ENCODE peak calls at places on chromosomes 4 and X, in five cellular contexts. One of them, this sample, is unnamed.

GRCh38 chr4:102642571-102643298 is 118.0 kb downstream of the MANBA start:
- DNase-seq in neuronal stem cell: no peak
- DNase-seq in GM23248: peak; percentile 70
- DNase-seq in SK-N-SH: no peak
- DNase-seq in MM.1S: no peak
- DNase-seq in this sample: no peak

GRCh38 chr4:1465173-1466033 is 59.2 kb upstream of the NKX1-1 start:
- DNase-seq in neuronal stem cell: no peak
- DNase-seq in GM23248: no peak
- DNase-seq in SK-N-SH: peak; percentile 19
- DNase-seq in MM.1S: no peak
- DNase-seq in this sample: no peak

GRCh38 chrX:40202456-40202855 is 104.7 kb upstream of the BCOR start:
- DNase-seq in neuronal stem cell: no peak
- DNase-seq in GM23248: no peak
- DNase-seq in SK-N-SH: no peak
- DNase-seq in MM.1S: peak; percentile 7
- DNase-seq in this sample: no peak

GRCh38 chr4:158670975-158671664 is 567 bp downstream of the C4orf46 start:
- DNase-seq in neuronal stem cell: peak; percentile 69
- DNase-seq in GM23248: peak; percentile 88
- DNase-seq in SK-N-SH: peak; percentile 77
- DNase-seq in MM.1S: peak; percentile 70
- DNase-seq in this sample: peak; percentile 87

GRCh38 chr4:38678078-38678477 is 14.1 kb downstream of the KLF3 start:
- DNase-seq in neuronal stem cell: no peak
- DNase-seq in GM23248: peak; percentile 97
- DNase-seq in SK-N-SH: no peak
- DNase-seq in MM.1S: no peak
- DNase-seq in this sample: peak; percentile 46

GRCh38 chr4:72846280-72847111 is 223.0 kb downstream of the COX18 start:
- DNase-seq in neuronal stem cell: peak; percentile 14
- DNase-seq in GM23248: peak; percentile 17
- DNase-seq in SK-N-SH: no peak
- DNase-seq in MM.1S: peak; percentile 92
- DNase-seq in this sample: no peak

GRCh38 chrX:16466640-16467432 is 183.1 kb upstream of the S100G start:
- DNase-seq in neuronal stem cell: no peak
- DNase-seq in GM23248: peak; percentile 60
- DNase-seq in SK-N-SH: no peak
- DNase-seq in MM.1S: no peak
- DNase-seq in this sample: no peak

GRCh38 chrX:41352329-41352801 is 18.4 kb downstream of the DDX3X start:
- DNase-seq in neuronal stem cell: no peak
- DNase-seq in GM23248: no peak
- DNase-seq in SK-N-SH: no peak
- DNase-seq in MM.1S: no peak
- DNase-seq in this sample: peak; percentile 4

GRCh38 chr4:64518600-64518999 is 109.3 kb upstream of the TECRL start:
- DNase-seq in neuronal stem cell: no peak
- DNase-seq in GM23248: no peak
- DNase-seq in SK-N-SH: no peak
- DNase-seq in MM.1S: peak; percentile 69
- DNase-seq in this sample: no peak

GRCh38 chr4:139736661-139737060 is 71.0 kb downstream of the MGST2 start:
- DNase-seq in neuronal stem cell: no peak
- DNase-seq in GM23248: peak; percentile 43
- DNase-seq in SK-N-SH: no peak
- DNase-seq in MM.1S: no peak
- DNase-seq in this sample: no peak

GRCh38 chr4:1857931-1858330 is 2.0 kb upstream of the LETM1 start:
- DNase-seq in neuronal stem cell: no peak
- DNase-seq in GM23248: no peak
- DNase-seq in SK-N-SH: no peak
- DNase-seq in MM.1S: no peak
- DNase-seq in this sample: no peak

GRCh38 chrX:72100051-72100755 is 31.5 kb downstream of the RTL5 start:
- DNase-seq in neuronal stem cell: no peak
- DNase-seq in GM23248: no peak
- DNase-seq in SK-N-SH: no peak
- DNase-seq in MM.1S: no peak
- DNase-seq in this sample: no peak

GRCh38 chr4:70721747-70722146 is at the start of gene RUFY3:
- DNase-seq in neuronal stem cell: no peak
- DNase-seq in GM23248: peak; percentile 93
- DNase-seq in SK-N-SH: peak; percentile 80
- DNase-seq in MM.1S: no peak
- DNase-seq in this sample: no peak
- H2AFZ ChIP-seq in neuronal stem cell: peak within 1 kb of the TSS; percentile 19
- H2AFZ ChIP-seq in GM23248: peak within 1 kb of the TSS; percentile 64
- H2AFZ ChIP-seq in SK-N-SH: peak within 1 kb of the TSS; percentile 61
- H2AFZ ChIP-seq in MM.1S: no peak within 1 kb of the TSS
- H2AFZ ChIP-seq in this sample: no peak within 1 kb of the TSS

DNA sequence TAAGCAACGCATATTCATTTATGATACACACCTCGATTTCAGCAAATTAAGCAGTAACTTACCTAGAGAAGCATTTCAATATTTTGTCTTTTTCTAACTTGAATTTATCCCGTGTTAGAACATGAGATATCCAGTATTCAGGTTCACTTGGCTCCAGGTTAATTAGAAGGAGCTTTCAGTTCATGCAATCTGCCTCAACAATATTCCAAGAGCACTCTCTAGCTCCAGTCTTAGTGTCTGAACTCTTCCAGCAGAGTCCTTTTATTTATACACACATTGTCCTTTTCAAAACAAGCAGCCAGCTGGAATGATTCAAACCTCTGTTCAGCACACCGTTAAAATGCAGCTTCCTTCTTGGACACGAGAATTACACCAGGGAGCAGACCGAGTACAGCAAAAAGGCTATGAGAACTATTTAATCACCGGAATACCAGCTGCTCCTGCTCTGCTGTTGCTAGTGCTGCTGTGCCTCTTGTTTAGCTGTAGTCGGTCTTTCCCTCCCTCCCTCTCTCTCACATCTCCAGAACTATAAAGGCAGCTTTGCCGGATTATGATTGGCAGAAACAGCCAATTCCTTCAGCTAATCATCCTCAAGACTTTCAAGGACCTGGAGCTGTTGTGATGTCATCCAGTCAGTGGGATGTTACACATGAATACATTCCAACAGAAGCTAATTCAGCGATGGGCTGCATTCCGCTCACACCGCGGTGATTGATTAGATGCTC is at the start of gene NDST4:
- DNase-seq in neuronal stem cell: peak; percentile 79
- DNase-seq in GM23248: peak; percentile 54
- DNase-seq in SK-N-SH: no peak
- DNase-seq in MM.1S: no peak
- DNase-seq in this sample: no peak
- H2AFZ ChIP-seq in neuronal stem cell: peak within 1 kb of the TSS; percentile 55
- H2AFZ ChIP-seq in GM23248: peak within 1 kb of the TSS; percentile 72
- H2AFZ ChIP-seq in SK-N-SH: peak within 1 kb of the TSS; percentile 49
- H2AFZ ChIP-seq in MM.1S: no peak within 1 kb of the TSS
- H2AFZ ChIP-seq in this sample: no peak within 1 kb of the TSS

GRCh38 chr4:87229979-87230378 is 9.6 kb upstream of the KLHL8 start:
- DNase-seq in neuronal stem cell: no peak
- DNase-seq in GM23248: no peak
- DNase-seq in SK-N-SH: no peak
- DNase-seq in MM.1S: no peak
- DNase-seq in this sample: no peak

GRCh38 chr4:87227704-87228560 is 7.5 kb upstream of the KLHL8 start:
- DNase-seq in neuronal stem cell: no peak
- DNase-seq in GM23248: no peak
- DNase-seq in SK-N-SH: no peak
- DNase-seq in MM.1S: no peak
- DNase-seq in this sample: no peak

GRCh38 chr4:87232241-87232640 is 11.8 kb upstream of the KLHL8 start:
- DNase-seq in neuronal stem cell: no peak
- DNase-seq in GM23248: peak; percentile 23
- DNase-seq in SK-N-SH: no peak
- DNase-seq in MM.1S: no peak
- DNase-seq in this sample: no peak

GRCh38 chr4:87230806-87231205 is 10.4 kb upstream of the KLHL8 start:
- DNase-seq in neuronal stem cell: no peak
- DNase-seq in GM23248: no peak
- DNase-seq in SK-N-SH: no peak
- DNase-seq in MM.1S: no peak
- DNase-seq in this sample: no peak

DNA sequence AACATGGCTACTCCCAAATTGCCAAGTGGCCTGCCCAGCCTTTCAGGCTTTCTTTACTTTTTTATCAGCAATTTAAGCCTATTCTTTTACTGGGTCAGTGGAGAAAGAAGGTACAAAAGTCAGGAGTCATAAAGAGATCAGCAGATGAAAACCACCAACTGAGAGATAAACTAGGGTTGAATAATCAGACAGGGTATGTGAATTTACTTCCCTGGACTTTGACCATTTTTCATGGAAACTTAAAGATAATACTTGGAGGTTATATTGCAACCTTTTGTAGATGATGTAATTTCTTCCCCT is 8.1 kb upstream of the KLHL8 start:
- DNase-seq in neuronal stem cell: no peak
- DNase-seq in GM23248: no peak
- DNase-seq in SK-N-SH: no peak
- DNase-seq in MM.1S: no peak
- DNase-seq in this sample: no peak
- H2AFZ ChIP-seq in neuronal stem cell: no peak overlapping the region
- H2AFZ ChIP-seq in GM23248: no peak overlapping the region
- H2AFZ ChIP-seq in SK-N-SH: no peak overlapping the region
- H2AFZ ChIP-seq in MM.1S: no peak overlapping the region
- H2AFZ ChIP-seq in this sample: no peak overlapping the region

GRCh38 chr4:94472056-94472826 is 20.5 kb downstream of the PDLIM5 start:
- DNase-seq in neuronal stem cell: no peak
- DNase-seq in GM23248: peak; percentile 90
- DNase-seq in SK-N-SH: no peak
- DNase-seq in MM.1S: no peak
- DNase-seq in this sample: peak; percentile 85
- H2AFZ ChIP-seq in neuronal stem cell: no peak overlapping the region
- H2AFZ ChIP-seq in GM23248: no peak overlapping the region
- H2AFZ ChIP-seq in SK-N-SH: no peak overlapping the region
- H2AFZ ChIP-seq in MM.1S: no peak overlapping the region
- H2AFZ ChIP-seq in this sample: no peak overlapping the region

DNA sequence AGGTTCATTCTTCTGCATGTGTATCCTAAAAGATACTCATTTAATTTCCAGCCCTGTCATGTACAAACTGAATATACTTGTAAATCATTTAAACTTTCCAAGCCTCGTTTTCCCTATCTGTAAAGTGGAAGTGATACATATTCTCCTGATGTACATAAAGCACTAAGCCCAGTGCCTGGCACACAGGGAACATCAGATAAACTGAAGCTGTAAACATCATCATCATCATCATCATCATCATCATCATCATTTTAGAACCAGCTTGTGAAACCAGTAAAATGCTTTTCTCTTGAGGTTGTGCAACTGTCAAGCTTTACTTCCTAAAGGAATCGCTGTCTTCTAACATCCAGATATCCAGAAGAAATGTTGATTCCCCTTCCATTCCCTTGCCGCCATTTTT is 83.3 kb upstream of the ANXA3 start:
- DNase-seq in neuronal stem cell: no peak
- DNase-seq in GM23248: no peak
- DNase-seq in SK-N-SH: no peak
- DNase-seq in MM.1S: no peak
- DNase-seq in this sample: no peak
- H2AFZ ChIP-seq in neuronal stem cell: no peak overlapping the region
- H2AFZ ChIP-seq in GM23248: no peak overlapping the region
- H2AFZ ChIP-seq in SK-N-SH: no peak overlapping the region
- H2AFZ ChIP-seq in MM.1S: no peak overlapping the region
- H2AFZ ChIP-seq in this sample: no peak overlapping the region